ENCODE peak calls at places on chromosomes 7 and 10, in eight cellular contexts. E, F, O, Q, C, G, N and U are unnamed samples.

GRCh38 chr10:59172567-59172966 is 3.9 kb upstream of the PHYHIPL start:
- DNase-seq in E (no peak), F (no peak), O (no peak), Q (no peak), C (no peak), G (no peak), N (no peak), U (no peak)

GRCh38 chr10:1255166-1255565 is 199.0 kb downstream of the WDR37 start:
- DNase-seq in E (peak), F (no peak), O (no peak), Q (no peak), C (no peak), G (no peak), N (peak), U (no peak)

GRCh38 chr7:122143376-122143750 is 686 bp downstream of the AASS start:
- DNase-seq in E (peak), F (peak), O (no peak), Q (no peak), C (no peak), G (no peak), N (peak), U (peak)

GRCh38 chr7:140451716-140452115 is 27.6 kb downstream of the MKRN1 start:
- DNase-seq in E (no peak), F (no peak), O (no peak), Q (no peak), C (no peak), G (no peak), N (no peak), U (no peak)

GRCh38 chr10:78267070-78267469 is 233.4 kb downstream of the RPS24 start:
- DNase-seq in E (no peak), F (peak), O (no peak), Q (no peak), C (no peak), G (no peak), N (no peak), U (no peak)

GRCh38 chr10:130507461-130507860 is 371.3 kb downstream of the GLRX3 start:
- DNase-seq in E (no peak), F (no peak), O (peak), Q (no peak), C (no peak), G (no peak), N (no peak), U (no peak)

GRCh38 chr10:103504181-103504783 is 10.8 kb downstream of the NEURL1 start:
- DNase-seq in E (peak), F (peak), O (no peak), Q (peak), C (no peak), G (peak), N (no peak), U (no peak)

GRCh38 chr10:58867683-58868082 is 308.8 kb upstream of the PHYHIPL start:
- DNase-seq in E (no peak), F (no peak), O (no peak), Q (no peak), C (no peak), G (no peak), N (no peak), U (no peak)

GRCh38 chr10:78002541-78003284 is 26.6 kb downstream of the POLR3A start:
- DNase-seq in E (no peak), F (no peak), O (no peak), Q (no peak), C (no peak), G (no peak), N (no peak), U (no peak)

GRCh38 chr7:48052748-48053147 is 17.4 kb downstream of the C7orf57 start:
- DNase-seq in E (peak), F (peak), O (no peak), Q (no peak), C (no peak), G (no peak), N (no peak), U (no peak)

GRCh38 chr10:86413046-86413728 is 46.6 kb upstream of the GRID1 start:
- DNase-seq in E (no peak), F (peak), O (no peak), Q (no peak), C (no peak), G (peak), N (no peak), U (no peak)

GRCh38 chr7:142024547-142024946 is 28.9 kb downstream of the MGAM start:
- DNase-seq in E (peak), F (no peak), O (no peak), Q (no peak), C (no peak), G (no peak), N (no peak), U (no peak)

GRCh38 chr10:124000792-124001201 is 92.6 kb downstream of the CHST15 start:
- DNase-seq in E (peak), F (no peak), O (peak), Q (no peak), C (no peak), G (no peak), N (no peak), U (no peak)

GRCh38 chr7:2609001-2609411 is 22.8 kb upstream of the TTYH3 start:
- DNase-seq in E (peak), F (peak), O (no peak), Q (no peak), C (no peak), G (peak), N (no peak), U (peak)

GRCh38 chr7:31796375-31796774 is 109.4 kb downstream of the PPP1R17 start:
- DNase-seq in E (peak), F (no peak), O (no peak), Q (no peak), C (no peak), G (no peak), N (no peak), U (no peak)

GRCh38 chr10:102409604-102410426 is 8.8 kb downstream of the PSD start:
- DNase-seq in E (no peak), F (no peak), O (no peak), Q (no peak), C (no peak), G (no peak), N (no peak), U (no peak)

GRCh38 chr7:132643302-132643701 is 67.0 kb upstream of the PLXNA4 start:
- DNase-seq in E (no peak), F (no peak), O (no peak), Q (no peak), C (no peak), G (no peak), N (no peak), U (no peak)

GRCh38 chr7:20331231-20331880 is 656 bp downstream of the ITGB8 start:
- DNase-seq in E (no peak), F (peak), O (peak), Q (no peak), C (no peak), G (peak), N (peak), U (peak)

GRCh38 chr10:77628906-77629730 is 8.5 kb downstream of the KCNMA1 start:
- DNase-seq in E (peak), F (no peak), O (no peak), Q (no peak), C (no peak), G (no peak), N (no peak), U (no peak)

GRCh38 chr10:94645285-94645684 is 38.2 kb upstream of the CYP2C18 start:
- DNase-seq in E (no peak), F (no peak), O (no peak), Q (no peak), C (no peak), G (peak), N (no peak), U (no peak)

GRCh38 chr7:90917536-90917935 is 321.4 kb downstream of the CDK14 start:
- DNase-seq in E (no peak), F (no peak), O (no peak), Q (no peak), C (no peak), G (no peak), N (no peak), U (no peak)

GRCh38 chr10:774661-775244 is 85.3 kb upstream of the DIP2C start:
- DNase-seq in E (no peak), F (no peak), O (no peak), Q (no peak), C (no peak), G (peak), N (no peak), U (no peak)

GRCh38 chr7:10708447-10708846 is 265.2 kb upstream of the PHF14 start:
- DNase-seq in E (peak), F (peak), O (no peak), Q (no peak), C (no peak), G (no peak), N (no peak), U (peak)

GRCh38 chr10:31757831-31758230 is 170.8 kb downstream of the ARHGAP12 start:
- DNase-seq in E (no peak), F (no peak), O (no peak), Q (no peak), C (no peak), G (no peak), N (no peak), U (no peak)

GRCh38 chr7:121546632-121547340 is 150.7 kb upstream of the FAM3C start:
- DNase-seq in E (no peak), F (no peak), O (no peak), Q (no peak), C (no peak), G (no peak), N (no peak), U (no peak)

GRCh38 chr7:87032604-87033003 is 26.9 kb downstream of the ELAPOR2 start:
- DNase-seq in E (no peak), F (no peak), O (no peak), Q (no peak), C (no peak), G (no peak), N (no peak), U (no peak)

GRCh38 chr10:7444576-7445226 is 33.9 kb upstream of the SFMBT2 start:
- DNase-seq in E (no peak), F (no peak), O (no peak), Q (no peak), C (no peak), G (no peak), N (peak), U (no peak)

DNA sequence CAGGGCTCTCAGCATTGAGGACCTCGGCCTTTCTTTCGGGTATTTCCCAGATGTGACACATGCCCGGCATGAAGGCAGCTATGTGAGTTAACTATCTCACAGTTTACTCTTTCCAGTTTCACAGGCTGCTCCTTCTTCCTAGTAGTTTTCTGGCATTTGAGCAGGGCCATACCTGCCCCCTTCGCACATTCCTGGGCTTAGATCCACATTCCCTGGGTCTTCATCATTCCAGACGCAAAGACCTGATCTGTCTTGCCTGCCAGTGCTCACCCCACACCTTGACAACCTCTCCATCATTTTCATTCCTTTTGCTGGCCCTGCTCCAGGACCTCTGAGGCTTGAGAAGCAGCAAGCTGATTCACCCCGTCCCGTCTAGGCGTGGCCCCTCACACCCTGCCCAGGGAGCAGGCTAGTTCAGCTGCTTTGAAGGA is 227.5 kb downstream of the WDR11 start:
- DNase-seq in E (peak), F (no peak), O (peak), Q (no peak), C (no peak), G (no peak), N (no peak), U (no peak)
- TF ChIP-seq CTCF in E (no peak), F (no peak), O (no peak), Q (no peak), C (no peak), G (no peak), N (no peak), U (no peak)

DNA sequence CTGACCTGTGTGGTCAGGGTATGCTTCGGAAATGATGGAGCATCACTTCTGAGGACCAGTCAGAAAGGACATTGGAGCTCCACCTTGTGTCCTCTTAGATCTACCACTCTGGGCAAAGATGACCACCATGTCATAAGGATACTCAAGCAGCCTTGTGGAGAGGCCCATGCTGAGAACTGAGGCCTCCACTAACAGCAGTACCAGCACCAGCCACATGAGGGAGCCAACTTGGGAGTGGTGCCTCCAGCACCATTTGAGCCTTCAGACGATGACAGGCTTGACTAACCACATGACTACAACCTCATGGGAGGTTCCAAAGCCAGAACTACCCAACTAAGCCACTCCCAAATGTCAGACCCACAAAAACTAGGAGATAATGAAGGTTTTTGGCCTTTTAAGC is 116.0 kb downstream of the NPTX2 start:
- DNase-seq in E (peak), F (peak), O (no peak), Q (no peak), C (no peak), G (peak), N (no peak), U (peak)
- TF ChIP-seq CTCF in E (peak), F (peak), O (peak), Q (peak), C (no peak), G (peak), N (no peak), U (peak)

DNA sequence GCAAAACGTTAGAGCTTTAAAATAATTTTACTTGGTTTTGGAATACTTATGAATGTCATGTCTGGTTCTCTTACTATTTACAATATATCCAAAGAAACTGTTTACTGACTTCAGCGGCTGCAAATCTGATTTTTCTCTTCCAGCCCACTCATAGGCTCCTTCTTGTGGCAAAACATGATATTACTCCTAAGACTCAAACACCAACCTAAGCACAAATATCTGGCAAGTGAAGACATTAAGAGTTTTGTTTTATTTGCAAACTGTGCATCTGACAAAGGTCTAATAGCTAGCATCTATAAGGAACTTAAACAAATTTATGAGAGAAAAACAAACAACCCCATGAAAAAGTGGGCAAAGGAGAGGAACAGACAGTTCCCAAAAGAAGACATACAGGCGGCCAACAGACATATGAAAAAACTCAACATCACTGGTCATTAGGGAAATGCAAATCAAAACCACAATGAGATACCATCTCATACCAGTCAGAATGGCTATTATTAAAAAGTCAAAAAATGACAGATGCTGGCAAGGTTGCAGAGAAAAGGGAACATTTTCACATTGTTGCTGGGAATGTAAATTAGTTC is 20.3 kb upstream of the GJC3 start:
- DNase-seq in E (no peak), F (peak), O (no peak), Q (no peak), C (no peak), G (no peak), N (no peak), U (no peak)
- TF ChIP-seq CTCF in E (peak), F (peak), O (peak), Q (peak), C (peak), G (no peak), N (no peak), U (peak)

GRCh38 chr7:40763319-40764287 is 628.8 kb downstream of the SUGCT start:
- DNase-seq in E (peak), F (peak), O (no peak), Q (peak), C (no peak), G (no peak), N (no peak), U (no peak)
- TF ChIP-seq CTCF in E (peak), F (peak), O (peak), Q (peak), C (no peak), G (no peak), N (peak), U (no peak)

DNA sequence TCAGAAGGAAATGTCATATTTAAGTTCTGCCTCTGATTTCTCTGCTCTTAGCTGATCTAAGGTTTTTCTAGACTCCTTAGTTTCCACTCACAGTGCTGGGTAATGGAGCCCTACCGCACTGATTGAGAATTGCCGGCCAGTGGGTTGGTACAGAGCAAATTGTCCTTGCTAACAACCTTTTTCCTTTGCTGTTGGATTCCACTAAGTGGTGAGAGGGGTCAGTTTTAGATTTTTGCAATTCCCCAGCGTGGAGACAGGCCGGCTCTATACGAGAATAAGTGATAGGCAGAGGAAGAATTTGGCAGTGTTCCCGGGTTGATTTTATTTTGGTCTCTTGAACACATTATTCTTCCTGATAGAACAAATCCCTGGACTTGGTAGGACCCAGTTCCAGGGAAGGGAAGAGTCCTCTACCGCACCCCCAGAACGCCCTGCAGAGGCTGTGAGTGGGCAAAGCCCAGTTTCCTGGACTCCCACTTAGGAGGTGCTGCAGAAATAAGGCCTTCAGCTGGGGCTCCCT is 2.9 kb upstream of the NRP1 start:
- DNase-seq in E (peak), F (peak), O (no peak), Q (no peak), C (no peak), G (no peak), N (no peak), U (peak)
- TF ChIP-seq CTCF in E (no peak), F (peak), O (peak), Q (peak), C (no peak), G (no peak), N (no peak), U (peak)

GRCh38 chr10:91630592-91630991 is 2.3 kb downstream of the PPP1R3C start:
- DNase-seq in E (no peak), F (no peak), O (no peak), Q (no peak), C (no peak), G (no peak), N (no peak), U (no peak)

GRCh38 chr10:91634898-91635297 is 2.0 kb upstream of the PPP1R3C start:
- DNase-seq in E (no peak), F (no peak), O (no peak), Q (no peak), C (no peak), G (no peak), N (no peak), U (no peak)

GRCh38 chr10:91635401-91636400 is 2.8 kb upstream of the PPP1R3C start:
- DNase-seq in E (peak), F (peak), O (no peak), Q (no peak), C (peak), G (peak), N (peak), U (peak)

GRCh38 chr10:91634246-91634645 is 1.4 kb upstream of the PPP1R3C start:
- DNase-seq in E (no peak), F (no peak), O (no peak), Q (no peak), C (no peak), G (no peak), N (no peak), U (no peak)

GRCh38 chr10:91632671-91633550 is at the start of gene PPP1R3C:
- DNase-seq in E (peak), F (peak), O (peak), Q (peak), C (no peak), G (peak), N (peak), U (peak)
- TF ChIP-seq CTCF in E (no peak), F (peak), O (peak), Q (peak), C (no peak), G (peak), N (peak), U (peak)